ENCODE peak calls at places on chromosomes 5 and 9, in four cellular contexts. R is left kidney, A is stomach, U is T-helper 2 cell. L is an unnamed sample.
A peak's percentile ranks its signal among the peaks of the same experiment; 100 is the strongest.

GRCh38 chr5:126376443-126376842 is 46.8 kb upstream of the GRAMD2B start:
- DNase-seq in U (no peak), A (no peak), R (no peak), L (no peak)

GRCh38 chr5:99138911-99139310 is 210.1 kb upstream of the CHD1 start:
- DNase-seq in R (no peak), A (no peak), U (no peak), L (no peak)

GRCh38 chr9:87270241-87271234 is 227.1 kb upstream of the DAPK1 start:
- DNase-seq in U (no peak), A (no peak), R (peak; percentile 79), L (peak; percentile 85)

GRCh38 chr9:124688238-124688904 is 82.7 kb downstream of the NR6A1 start:
- DNase-seq in U (no peak), A (no peak), R (no peak), L (no peak)

GRCh38 chr5:107553063-107553676 is 117.6 kb downstream of the EFNA5 start:
- DNase-seq in R (no peak), A (no peak), U (no peak), L (peak; percentile 15)

GRCh38 chr9:71826289-71826688 is 58.0 kb upstream of the CEMIP2 start:
- DNase-seq in A (no peak), U (no peak), R (no peak), L (no peak)

GRCh38 chr9:113493080-113493615 is 29.6 kb downstream of the RGS3 start:
- DNase-seq in U (no peak), A (no peak), R (no peak), L (no peak)

GRCh38 chr9:69945671-69946141 is 97.9 kb upstream of the MAMDC2 start:
- DNase-seq in R (peak; percentile 23), U (no peak), A (peak; percentile 28), L (peak; percentile 85)

GRCh38 chr5:173494446-173494845 is 122.0 kb downstream of the BOD1 start:
- DNase-seq in A (no peak), U (no peak), R (no peak), L (no peak)

GRCh38 chr9:134014946-134015345 is 10.3 kb upstream of the BRD3OS start:
- DNase-seq in R (no peak), A (no peak), U (no peak), L (no peak)

GRCh38 chr9:34540826-34541225 is 18.0 kb upstream of the ENHO start:
- DNase-seq in U (no peak), R (no peak), A (no peak), L (peak; percentile 64)

GRCh38 chr9:33080534-33080933 is 4.1 kb upstream of the SMU1 start:
- DNase-seq in U (no peak), A (no peak), R (no peak), L (no peak)